ENCODE peak calls at places on chromosome 16, in eight cellular contexts. One of them, this sample, is unnamed.
A peak's percentile ranks its signal among the peaks of the same experiment; 100 is the strongest.

GRCh38 chr16:30677931-30678585 is 19.8 kb downstream of the FBRS start:
- DNase-seq in AG10803: no peak
- DNase-seq in HL-60: no peak
- DNase-seq in esophagus squamous epithelium: no peak
- DNase-seq in lower lobe of right lung: no peak
- DNase-seq in spleen: no peak
- DNase-seq in choroid plexus epithelial cell: no peak
- DNase-seq in psoas muscle: no peak
- DNase-seq in this sample: no peak

GRCh38 chr16:77298638-77299360 is 99.6 kb downstream of the SYCE1L start:
- DNase-seq in AG10803: peak; percentile 95
- DNase-seq in HL-60: no peak
- DNase-seq in esophagus squamous epithelium: no peak
- DNase-seq in lower lobe of right lung: no peak
- DNase-seq in spleen: no peak
- DNase-seq in choroid plexus epithelial cell: peak; percentile 96
- DNase-seq in psoas muscle: no peak
- DNase-seq in this sample: no peak

GRCh38 chr16:88487920-88488842 is 35.1 kb downstream of the ZFPM1 start:
- DNase-seq in AG10803: no peak
- DNase-seq in HL-60: no peak
- DNase-seq in esophagus squamous epithelium: no peak
- DNase-seq in lower lobe of right lung: no peak
- DNase-seq in spleen: no peak
- DNase-seq in choroid plexus epithelial cell: no peak
- DNase-seq in psoas muscle: no peak
- DNase-seq in this sample: no peak

GRCh38 chr16:30351586-30352419 is 3.3 kb downstream of the CD2BP2 start:
- DNase-seq in AG10803: peak; percentile 93
- DNase-seq in HL-60: no peak
- DNase-seq in esophagus squamous epithelium: no peak
- DNase-seq in lower lobe of right lung: peak; percentile 71
- DNase-seq in spleen: peak; percentile 49
- DNase-seq in choroid plexus epithelial cell: peak; percentile 84
- DNase-seq in psoas muscle: peak; percentile 92
- DNase-seq in this sample: peak; percentile 75

GRCh38 chr16:58574895-58575294 is 54.7 kb downstream of the CNOT1 start:
- DNase-seq in AG10803: no peak
- DNase-seq in HL-60: no peak
- DNase-seq in esophagus squamous epithelium: no peak
- DNase-seq in lower lobe of right lung: no peak
- DNase-seq in spleen: no peak
- DNase-seq in choroid plexus epithelial cell: no peak
- DNase-seq in psoas muscle: no peak
- DNase-seq in this sample: no peak

GRCh38 chr16:69131749-69132423 is 502 bp downstream of the CHTF8 start:
- DNase-seq in AG10803: peak; percentile 77
- DNase-seq in HL-60: peak; percentile 88
- DNase-seq in esophagus squamous epithelium: no peak
- DNase-seq in lower lobe of right lung: peak; percentile 84
- DNase-seq in spleen: no peak
- DNase-seq in choroid plexus epithelial cell: peak; percentile 85
- DNase-seq in psoas muscle: peak; percentile 89
- DNase-seq in this sample: no peak

GRCh38 chr16:81489547-81490267 is 45.1 kb downstream of the CMIP start:
- DNase-seq in AG10803: no peak
- DNase-seq in HL-60: no peak
- DNase-seq in esophagus squamous epithelium: no peak
- DNase-seq in lower lobe of right lung: no peak
- DNase-seq in spleen: no peak
- DNase-seq in choroid plexus epithelial cell: no peak
- DNase-seq in psoas muscle: peak; percentile 34
- DNase-seq in this sample: no peak

GRCh38 chr16:24906199-24906808 is 60.5 kb downstream of the SLC5A11 start:
- DNase-seq in AG10803: peak; percentile 26
- DNase-seq in HL-60: no peak
- DNase-seq in esophagus squamous epithelium: no peak
- DNase-seq in lower lobe of right lung: no peak
- DNase-seq in spleen: peak; percentile 4
- DNase-seq in choroid plexus epithelial cell: peak; percentile 58
- DNase-seq in psoas muscle: no peak
- DNase-seq in this sample: peak; percentile 37

GRCh38 chr16:3443108-3444031 is at the start of the genes NAA60 and ZNF597:
- DNase-seq in AG10803: peak; percentile 93
- DNase-seq in HL-60: peak; percentile 91
- DNase-seq in esophagus squamous epithelium: no peak
- DNase-seq in lower lobe of right lung: peak; percentile 84
- DNase-seq in spleen: peak; percentile 91
- DNase-seq in choroid plexus epithelial cell: peak; percentile 95
- DNase-seq in psoas muscle: peak; percentile 88
- DNase-seq in this sample: peak; percentile 86

GRCh38 chr16:73065617-73066313 is 17.8 kb upstream of the ZFHX3 start:
- DNase-seq in AG10803: no peak
- DNase-seq in HL-60: no peak
- DNase-seq in esophagus squamous epithelium: no peak
- DNase-seq in lower lobe of right lung: peak; percentile 69
- DNase-seq in spleen: no peak
- DNase-seq in choroid plexus epithelial cell: no peak
- DNase-seq in psoas muscle: peak; percentile 73
- DNase-seq in this sample: no peak

GRCh38 chr16:19113577-19114358 is at the start of gene ITPRIPL2:
- DNase-seq in AG10803: peak; percentile 94
- DNase-seq in HL-60: no peak
- DNase-seq in esophagus squamous epithelium: no peak
- DNase-seq in lower lobe of right lung: peak; percentile 94
- DNase-seq in spleen: peak; percentile 89
- DNase-seq in choroid plexus epithelial cell: peak; percentile 84
- DNase-seq in psoas muscle: peak; percentile 94
- DNase-seq in this sample: no peak

GRCh38 chr16:66881964-66882508 is 1.7 kb downstream of the PDP2 start:
- DNase-seq in AG10803: no peak
- DNase-seq in HL-60: no peak
- DNase-seq in esophagus squamous epithelium: no peak
- DNase-seq in lower lobe of right lung: no peak
- DNase-seq in spleen: no peak
- DNase-seq in choroid plexus epithelial cell: no peak
- DNase-seq in psoas muscle: no peak
- DNase-seq in this sample: no peak

GRCh38 chr16:64498363-64498762 is 623.5 kb downstream of the CDH11 start:
- DNase-seq in AG10803: no peak
- DNase-seq in HL-60: no peak
- DNase-seq in esophagus squamous epithelium: no peak
- DNase-seq in lower lobe of right lung: no peak
- DNase-seq in spleen: no peak
- DNase-seq in choroid plexus epithelial cell: no peak
- DNase-seq in psoas muscle: no peak
- DNase-seq in this sample: no peak

GRCh38 chr16:73527191-73527590 is 479.3 kb upstream of the ZFHX3 start:
- DNase-seq in AG10803: no peak
- DNase-seq in HL-60: no peak
- DNase-seq in esophagus squamous epithelium: no peak
- DNase-seq in lower lobe of right lung: no peak
- DNase-seq in spleen: no peak
- DNase-seq in choroid plexus epithelial cell: peak; percentile 1
- DNase-seq in psoas muscle: no peak
- DNase-seq in this sample: no peak

GRCh38 chr16:58392215-58393137 is at the start of gene GINS3:
- DNase-seq in AG10803: peak; percentile 93
- DNase-seq in HL-60: peak; percentile 94
- DNase-seq in esophagus squamous epithelium: peak; percentile 48
- DNase-seq in lower lobe of right lung: peak; percentile 90
- DNase-seq in spleen: peak; percentile 96
- DNase-seq in choroid plexus epithelial cell: peak; percentile 94
- DNase-seq in psoas muscle: peak; percentile 91
- DNase-seq in this sample: peak; percentile 68

GRCh38 chr16:49189286-49189685 is 92.4 kb downstream of the CBLN1 start:
- DNase-seq in AG10803: no peak
- DNase-seq in HL-60: no peak
- DNase-seq in esophagus squamous epithelium: no peak
- DNase-seq in lower lobe of right lung: no peak
- DNase-seq in spleen: no peak
- DNase-seq in choroid plexus epithelial cell: no peak
- DNase-seq in psoas muscle: no peak
- DNase-seq in this sample: no peak

GRCh38 chr16:496097-496886 is 31.2 kb upstream of the CAPN15 start:
- DNase-seq in AG10803: no peak
- DNase-seq in HL-60: no peak
- DNase-seq in esophagus squamous epithelium: no peak
- DNase-seq in lower lobe of right lung: no peak
- DNase-seq in spleen: no peak
- DNase-seq in choroid plexus epithelial cell: peak; percentile 10
- DNase-seq in psoas muscle: no peak
- DNase-seq in this sample: no peak

GRCh38 chr16:78210305-78210704 is 110.9 kb downstream of the WWOX start:
- DNase-seq in AG10803: no peak
- DNase-seq in HL-60: no peak
- DNase-seq in esophagus squamous epithelium: no peak
- DNase-seq in lower lobe of right lung: no peak
- DNase-seq in spleen: no peak
- DNase-seq in choroid plexus epithelial cell: peak; percentile 2
- DNase-seq in psoas muscle: no peak
- DNase-seq in this sample: no peak

GRCh38 chr16:7946142-7946541 is 613.5 kb downstream of the RBFOX1 start:
- DNase-seq in AG10803: no peak
- DNase-seq in HL-60: no peak
- DNase-seq in esophagus squamous epithelium: no peak
- DNase-seq in lower lobe of right lung: no peak
- DNase-seq in spleen: no peak
- DNase-seq in choroid plexus epithelial cell: no peak
- DNase-seq in psoas muscle: no peak
- DNase-seq in this sample: no peak

GRCh38 chr16:48887646-48888045 is 277.7 kb upstream of the N4BP1 start:
- DNase-seq in AG10803: no peak
- DNase-seq in HL-60: no peak
- DNase-seq in esophagus squamous epithelium: no peak
- DNase-seq in lower lobe of right lung: no peak
- DNase-seq in spleen: no peak
- DNase-seq in choroid plexus epithelial cell: no peak
- DNase-seq in psoas muscle: no peak
- DNase-seq in this sample: no peak

GRCh38 chr16:50844840-50845239 is 103.0 kb downstream of the CYLD start:
- DNase-seq in AG10803: no peak
- DNase-seq in HL-60: no peak
- DNase-seq in esophagus squamous epithelium: no peak
- DNase-seq in lower lobe of right lung: no peak
- DNase-seq in spleen: no peak
- DNase-seq in choroid plexus epithelial cell: no peak
- DNase-seq in psoas muscle: no peak
- DNase-seq in this sample: no peak
- H3K4me3 ChIP-seq in AG10803: no peak overlapping the region
- H3K4me3 ChIP-seq in HL-60: no peak overlapping the region
- H3K4me3 ChIP-seq in esophagus squamous epithelium: no peak overlapping the region
- H3K4me3 ChIP-seq in lower lobe of right lung: no peak overlapping the region
- H3K4me3 ChIP-seq in spleen: no peak overlapping the region
- H3K4me3 ChIP-seq in choroid plexus epithelial cell: no peak overlapping the region
- H3K4me3 ChIP-seq in psoas muscle: no peak overlapping the region
- H3K4me3 ChIP-seq in this sample: no peak overlapping the region

DNA sequence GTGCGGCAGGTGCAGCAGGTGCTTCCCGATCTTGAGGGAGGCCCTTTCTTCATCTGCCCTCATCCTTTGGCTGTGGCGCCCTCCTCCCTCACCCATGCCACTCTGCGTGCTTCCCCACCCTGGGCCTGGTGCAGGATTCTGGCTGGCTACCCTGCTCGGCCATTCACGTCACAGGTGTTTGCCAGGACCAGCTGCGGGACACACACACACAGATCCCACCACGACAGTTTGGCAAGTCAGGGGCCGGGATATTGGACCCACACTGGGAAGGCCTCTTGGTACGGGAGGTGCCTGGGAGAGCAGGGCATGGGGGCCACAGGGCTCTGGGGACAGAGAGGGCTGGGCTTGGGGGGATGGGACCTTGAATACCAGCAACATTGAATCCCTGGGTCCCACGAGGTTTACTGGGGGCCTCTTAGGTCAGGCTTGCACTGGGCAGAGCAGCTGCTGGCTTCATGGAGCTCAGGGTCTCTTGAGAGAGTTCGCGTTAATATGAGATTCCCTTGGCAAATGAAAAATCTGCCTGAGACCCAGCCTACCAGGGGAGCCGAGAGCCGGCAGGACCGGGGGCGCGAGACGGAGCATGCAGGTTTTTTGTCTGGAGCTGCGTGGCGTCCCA is 15.1 kb downstream of the ADCY7 start:
- DNase-seq in AG10803: no peak
- DNase-seq in HL-60: no peak
- DNase-seq in esophagus squamous epithelium: no peak
- DNase-seq in lower lobe of right lung: peak; percentile 47
- DNase-seq in spleen: peak; percentile 84
- DNase-seq in choroid plexus epithelial cell: no peak
- DNase-seq in psoas muscle: peak; percentile 35
- DNase-seq in this sample: no peak
- H3K4me3 ChIP-seq in AG10803: no peak overlapping the region
- H3K4me3 ChIP-seq in HL-60: peak overlapping the region; percentile 16
- H3K4me3 ChIP-seq in esophagus squamous epithelium: peak overlapping the region; percentile 20
- H3K4me3 ChIP-seq in lower lobe of right lung: peak overlapping the region; percentile 37
- H3K4me3 ChIP-seq in spleen: peak overlapping the region; percentile 15
- H3K4me3 ChIP-seq in choroid plexus epithelial cell: no peak overlapping the region
- H3K4me3 ChIP-seq in psoas muscle: no peak overlapping the region
- H3K4me3 ChIP-seq in this sample: no peak overlapping the region

GRCh38 chr16:85286970-85287814 is 174.9 kb upstream of the CIBAR2 start:
- DNase-seq in AG10803: peak; percentile 48
- DNase-seq in HL-60: no peak
- DNase-seq in esophagus squamous epithelium: no peak
- DNase-seq in lower lobe of right lung: peak; percentile 62
- DNase-seq in spleen: no peak
- DNase-seq in choroid plexus epithelial cell: no peak
- DNase-seq in psoas muscle: peak; percentile 90
- DNase-seq in this sample: no peak
- H3K4me3 ChIP-seq in AG10803: peak overlapping the region; percentile 34
- H3K4me3 ChIP-seq in HL-60: no peak overlapping the region
- H3K4me3 ChIP-seq in esophagus squamous epithelium: no peak overlapping the region
- H3K4me3 ChIP-seq in lower lobe of right lung: no peak overlapping the region
- H3K4me3 ChIP-seq in spleen: no peak overlapping the region
- H3K4me3 ChIP-seq in choroid plexus epithelial cell: peak overlapping the region; percentile 14
- H3K4me3 ChIP-seq in psoas muscle: peak overlapping the region; percentile 21
- H3K4me3 ChIP-seq in this sample: no peak overlapping the region

GRCh38 chr16:2044541-2044940 is 3.1 kb downstream of the NTHL1 start:
- DNase-seq in AG10803: no peak
- DNase-seq in HL-60: no peak
- DNase-seq in esophagus squamous epithelium: no peak
- DNase-seq in lower lobe of right lung: no peak
- DNase-seq in spleen: no peak
- DNase-seq in choroid plexus epithelial cell: no peak
- DNase-seq in psoas muscle: no peak
- DNase-seq in this sample: no peak

GRCh38 chr16:2047330-2048115 is at the start of the genes NTHL1 and TSC2:
- DNase-seq in AG10803: peak; percentile 94
- DNase-seq in HL-60: peak; percentile 97
- DNase-seq in esophagus squamous epithelium: peak; percentile 67
- DNase-seq in lower lobe of right lung: peak; percentile 98
- DNase-seq in spleen: peak; percentile 99
- DNase-seq in choroid plexus epithelial cell: peak; percentile 97
- DNase-seq in psoas muscle: peak; percentile 98
- DNase-seq in this sample: peak; percentile 84

GRCh38 chr16:2046889-2047329 is 725 bp downstream of the NTHL1 start:
- DNase-seq in AG10803: no peak
- DNase-seq in HL-60: no peak
- DNase-seq in esophagus squamous epithelium: no peak
- DNase-seq in lower lobe of right lung: no peak
- DNase-seq in spleen: no peak
- DNase-seq in choroid plexus epithelial cell: no peak
- DNase-seq in psoas muscle: no peak
- DNase-seq in this sample: no peak

GRCh38 chr16:2048116-2048543 is 345 bp downstream of the TSC2 start:
- DNase-seq in AG10803: no peak
- DNase-seq in HL-60: no peak
- DNase-seq in esophagus squamous epithelium: no peak
- DNase-seq in lower lobe of right lung: no peak
- DNase-seq in spleen: no peak
- DNase-seq in choroid plexus epithelial cell: no peak
- DNase-seq in psoas muscle: no peak
- DNase-seq in this sample: no peak

GRCh38 chr16:2046125-2046888 is 1.3 kb downstream of the NTHL1 start:
- DNase-seq in AG10803: no peak
- DNase-seq in HL-60: no peak
- DNase-seq in esophagus squamous epithelium: no peak
- DNase-seq in lower lobe of right lung: no peak
- DNase-seq in spleen: no peak
- DNase-seq in choroid plexus epithelial cell: no peak
- DNase-seq in psoas muscle: no peak
- DNase-seq in this sample: no peak
- H3K4me3 ChIP-seq in AG10803: no peak overlapping the region
- H3K4me3 ChIP-seq in HL-60: peak overlapping the region; percentile 77
- H3K4me3 ChIP-seq in esophagus squamous epithelium: peak overlapping the region; percentile 86
- H3K4me3 ChIP-seq in lower lobe of right lung: peak overlapping the region; percentile 96
- H3K4me3 ChIP-seq in spleen: no peak overlapping the region
- H3K4me3 ChIP-seq in choroid plexus epithelial cell: no peak overlapping the region
- H3K4me3 ChIP-seq in psoas muscle: peak overlapping the region; percentile 80
- H3K4me3 ChIP-seq in this sample: peak overlapping the region; percentile 93